ENCODE peak calls at places on chromosome 19, in seven cellular contexts. One of them, this sample, is unnamed.

GRCh38 chr19:43623889-43624670 is 4.7 kb upstream of the ZNF428 start:
- DNase-seq in SK-N-SH: peak
- DNase-seq in K562: peak
- DNase-seq in H1: peak
- DNase-seq in GM12892: no peak
- DNase-seq in GM12878: no peak
- DNase-seq in HepG2: no peak
- DNase-seq in this sample: no peak

GRCh38 chr19:29040951-29041350 is 172.0 kb downstream of the UQCRFS1 start:
- DNase-seq in SK-N-SH: no peak
- DNase-seq in K562: no peak
- DNase-seq in H1: no peak
- DNase-seq in GM12892: no peak
- DNase-seq in GM12878: no peak
- DNase-seq in HepG2: no peak
- DNase-seq in this sample: no peak

GRCh38 chr19:30784850-30785459 is 412.8 kb downstream of the ZNF536 start:
- DNase-seq in SK-N-SH: no peak
- DNase-seq in K562: peak
- DNase-seq in H1: peak
- DNase-seq in GM12892: peak
- DNase-seq in GM12878: no peak
- DNase-seq in HepG2: peak
- DNase-seq in this sample: peak

GRCh38 chr19:38394488-38394887 is 6.0 kb downstream of the SPRED3 start:
- DNase-seq in SK-N-SH: no peak
- DNase-seq in K562: no peak
- DNase-seq in H1: peak
- DNase-seq in GM12892: peak
- DNase-seq in GM12878: no peak
- DNase-seq in HepG2: peak
- DNase-seq in this sample: no peak

GRCh38 chr19:4288091-4288777 is 9.2 kb downstream of the SHD start:
- DNase-seq in SK-N-SH: no peak
- DNase-seq in K562: peak
- DNase-seq in H1: no peak
- DNase-seq in GM12892: no peak
- DNase-seq in GM12878: no peak
- DNase-seq in HepG2: no peak
- DNase-seq in this sample: no peak

GRCh38 chr19:46109876-46110275 is 14.6 kb downstream of the IGFL3 start:
- DNase-seq in SK-N-SH: no peak
- DNase-seq in K562: no peak
- DNase-seq in H1: no peak
- DNase-seq in GM12892: no peak
- DNase-seq in GM12878: no peak
- DNase-seq in HepG2: no peak
- DNase-seq in this sample: no peak

GRCh38 chr19:995051-995827 is 5.0 kb upstream of the GRIN3B start:
- DNase-seq in SK-N-SH: no peak
- DNase-seq in K562: no peak
- DNase-seq in H1: no peak
- DNase-seq in GM12892: no peak
- DNase-seq in GM12878: no peak
- DNase-seq in HepG2: no peak
- DNase-seq in this sample: no peak

GRCh38 chr19:45376045-45376724 is 5.8 kb upstream of the ERCC2 start:
- DNase-seq in SK-N-SH: peak
- DNase-seq in K562: peak
- DNase-seq in H1: peak
- DNase-seq in GM12892: no peak
- DNase-seq in GM12878: no peak
- DNase-seq in HepG2: peak
- DNase-seq in this sample: no peak

GRCh38 chr19:33175886-33176669 is 18.1 kb upstream of the LRP3 start:
- DNase-seq in SK-N-SH: peak
- DNase-seq in K562: no peak
- DNase-seq in H1: peak
- DNase-seq in GM12892: no peak
- DNase-seq in GM12878: no peak
- DNase-seq in HepG2: peak
- DNase-seq in this sample: no peak

GRCh38 chr19:1854542-1855039 is 6.3 kb upstream of the REXO1 start:
- DNase-seq in SK-N-SH: no peak
- DNase-seq in K562: no peak
- DNase-seq in H1: no peak
- DNase-seq in GM12892: no peak
- DNase-seq in GM12878: no peak
- DNase-seq in HepG2: no peak
- DNase-seq in this sample: no peak

GRCh38 chr19:29745253-29745652 is 30.2 kb upstream of the C19orf12 start:
- DNase-seq in SK-N-SH: peak
- DNase-seq in K562: peak
- DNase-seq in H1: peak
- DNase-seq in GM12892: no peak
- DNase-seq in GM12878: no peak
- DNase-seq in HepG2: peak
- DNase-seq in this sample: no peak

GRCh38 chr19:17332677-17333581 is 1.7 kb downstream of the ANO8 start:
- DNase-seq in SK-N-SH: peak
- DNase-seq in K562: peak
- DNase-seq in H1: peak
- DNase-seq in GM12892: no peak
- DNase-seq in GM12878: peak
- DNase-seq in HepG2: peak
- DNase-seq in this sample: no peak

GRCh38 chr19:2199861-2200623 is 36.1 kb downstream of the PLEKHJ1 start:
- DNase-seq in SK-N-SH: no peak
- DNase-seq in K562: no peak
- DNase-seq in H1: no peak
- DNase-seq in GM12892: no peak
- DNase-seq in GM12878: no peak
- DNase-seq in HepG2: no peak
- DNase-seq in this sample: no peak

GRCh38 chr19:18607222-18608101 is 863 bp upstream of the CRLF1 start:
- DNase-seq in SK-N-SH: peak
- DNase-seq in K562: peak
- DNase-seq in H1: peak
- DNase-seq in GM12892: no peak
- DNase-seq in GM12878: no peak
- DNase-seq in HepG2: no peak
- DNase-seq in this sample: no peak

GRCh38 chr19:16587031-16588023 is 15.1 kb upstream of the SLC35E1 start:
- DNase-seq in SK-N-SH: no peak
- DNase-seq in K562: no peak
- DNase-seq in H1: no peak
- DNase-seq in GM12892: no peak
- DNase-seq in GM12878: peak
- DNase-seq in HepG2: no peak
- DNase-seq in this sample: no peak

GRCh38 chr19:48878219-48879024 is 6.2 kb downstream of the PPP1R15A start:
- DNase-seq in SK-N-SH: no peak
- DNase-seq in K562: peak
- DNase-seq in H1: no peak
- DNase-seq in GM12892: no peak
- DNase-seq in GM12878: no peak
- DNase-seq in HepG2: no peak
- DNase-seq in this sample: no peak

GRCh38 chr19:2326699-2327360 is 1.6 kb downstream of the LSM7 start:
- DNase-seq in SK-N-SH: no peak
- DNase-seq in K562: no peak
- DNase-seq in H1: no peak
- DNase-seq in GM12892: no peak
- DNase-seq in GM12878: no peak
- DNase-seq in HepG2: no peak
- DNase-seq in this sample: no peak

GRCh38 chr19:40144947-40145748 is 46.1 kb upstream of the MAP3K10 start:
- DNase-seq in SK-N-SH: no peak
- DNase-seq in K562: no peak
- DNase-seq in H1: no peak
- DNase-seq in GM12892: no peak
- DNase-seq in GM12878: no peak
- DNase-seq in HepG2: no peak
- DNase-seq in this sample: no peak

GRCh38 chr19:55677572-55678028 is 2.6 kb downstream of the EPN1 start:
- DNase-seq in SK-N-SH: no peak
- DNase-seq in K562: no peak
- DNase-seq in H1: no peak
- DNase-seq in GM12892: no peak
- DNase-seq in GM12878: no peak
- DNase-seq in HepG2: no peak
- DNase-seq in this sample: no peak

GRCh38 chr19:46392837-46393236 is 20.5 kb downstream of the CCDC8 start:
- DNase-seq in SK-N-SH: no peak
- DNase-seq in K562: no peak
- DNase-seq in H1: no peak
- DNase-seq in GM12892: no peak
- DNase-seq in GM12878: no peak
- DNase-seq in HepG2: no peak
- DNase-seq in this sample: no peak

GRCh38 chr19:28514166-28514565 is 698.8 kb downstream of the UQCRFS1 start:
- DNase-seq in SK-N-SH: no peak
- DNase-seq in K562: no peak
- DNase-seq in H1: peak
- DNase-seq in GM12892: no peak
- DNase-seq in GM12878: no peak
- DNase-seq in HepG2: no peak
- DNase-seq in this sample: no peak

GRCh38 chr19:38596057-38596981 is 21.4 kb downstream of the MAP4K1 start:
- DNase-seq in SK-N-SH: peak
- DNase-seq in K562: peak
- DNase-seq in H1: peak
- DNase-seq in GM12892: no peak
- DNase-seq in GM12878: no peak
- DNase-seq in HepG2: peak
- DNase-seq in this sample: no peak

GRCh38 chr19:3548594-3548993 is 8.8 kb downstream of the MFSD12 start:
- DNase-seq in SK-N-SH: no peak
- DNase-seq in K562: no peak
- DNase-seq in H1: no peak
- DNase-seq in GM12892: no peak
- DNase-seq in GM12878: no peak
- DNase-seq in HepG2: no peak
- DNase-seq in this sample: no peak

GRCh38 chr19:2337329-2337707 is 8.8 kb downstream of the SPPL2B start:
- DNase-seq in SK-N-SH: peak
- DNase-seq in K562: no peak
- DNase-seq in H1: peak
- DNase-seq in GM12892: no peak
- DNase-seq in GM12878: no peak
- DNase-seq in HepG2: peak
- DNase-seq in this sample: no peak

DNA sequence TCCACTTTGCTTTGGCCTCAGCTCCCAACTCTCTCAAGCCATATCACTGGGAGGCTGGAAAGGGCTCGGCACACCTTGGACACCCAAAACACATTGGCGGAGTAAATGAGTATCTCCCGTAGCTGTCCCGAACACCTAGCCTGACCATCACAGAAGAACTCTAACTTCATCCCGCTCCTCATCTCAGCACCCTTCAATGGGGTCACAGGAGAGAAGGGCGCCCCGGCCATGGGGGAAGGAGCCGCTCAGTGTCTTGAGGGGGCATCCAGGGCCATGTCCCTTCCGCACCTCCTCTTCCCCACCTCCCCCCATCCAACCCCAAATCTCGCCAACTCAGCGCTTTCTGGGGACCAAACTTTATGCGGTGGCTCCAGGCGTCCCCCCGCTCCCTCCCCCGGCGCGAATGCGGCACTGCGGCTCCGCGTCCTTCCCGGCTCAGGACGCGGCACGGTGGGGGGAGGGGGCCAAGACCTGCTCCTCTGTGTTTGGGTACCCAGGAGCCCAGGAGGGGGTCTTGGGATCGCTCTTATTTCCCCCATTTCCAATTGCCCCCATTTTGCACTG is 3.0 kb downstream of the KCNC3 start:
- DNase-seq in SK-N-SH: no peak
- DNase-seq in K562: no peak
- DNase-seq in H1: peak
- DNase-seq in GM12892: peak
- DNase-seq in GM12878: no peak
- DNase-seq in HepG2: no peak
- DNase-seq in this sample: no peak
- TF ChIP-seq TAF1 in SK-N-SH: no peak
- TF ChIP-seq TAF1 in K562: no peak
- TF ChIP-seq TAF1 in H1: no peak
- TF ChIP-seq TAF1 in GM12892: no peak
- TF ChIP-seq TAF1 in GM12878: no peak
- TF ChIP-seq TAF1 in HepG2: no peak
- TF ChIP-seq TAF1 in this sample: no peak

DNA sequence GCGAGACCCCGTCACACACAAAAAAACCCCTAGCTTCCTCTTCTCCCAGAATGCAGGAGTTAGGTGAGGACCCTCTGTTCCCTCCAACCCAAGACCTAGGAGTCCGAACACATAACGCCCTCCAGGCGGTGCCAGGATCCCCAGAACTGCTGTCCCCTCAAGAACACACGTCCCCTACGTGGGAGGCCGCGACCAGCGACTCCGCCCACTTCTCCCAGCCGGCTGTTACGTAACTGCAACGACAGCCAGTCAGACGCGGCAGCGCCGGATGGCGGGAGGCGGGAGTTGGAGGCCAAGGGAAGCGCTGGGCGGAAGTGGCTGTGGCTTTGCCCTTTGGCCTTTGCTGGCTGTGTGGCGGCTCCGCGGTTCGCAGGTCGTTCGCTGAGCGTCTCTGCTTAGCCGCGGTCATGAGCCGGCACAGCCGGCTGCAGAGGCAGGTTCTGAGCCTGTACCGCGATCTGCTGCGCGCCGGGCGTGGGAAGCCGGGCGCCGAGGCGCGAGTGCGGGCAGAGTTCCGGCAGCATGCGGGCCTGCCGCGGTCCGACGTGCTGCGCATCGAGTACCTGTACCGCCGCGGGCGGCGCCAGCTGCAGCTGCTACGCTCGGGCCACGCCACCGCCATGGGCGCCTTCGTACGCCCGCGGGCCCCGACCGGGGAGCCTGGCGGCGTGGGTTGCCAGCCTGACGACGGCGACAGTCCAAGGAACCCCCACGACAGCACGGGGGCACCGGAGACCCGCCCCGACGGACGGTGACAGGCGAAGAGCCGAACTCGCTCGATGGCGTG is at the start of gene SDHAF1:
- DNase-seq in SK-N-SH: peak
- DNase-seq in K562: peak
- DNase-seq in H1: peak
- DNase-seq in GM12892: peak
- DNase-seq in GM12878: peak
- DNase-seq in HepG2: peak
- DNase-seq in this sample: peak
- TF ChIP-seq POLR2AphosphoS5 in SK-N-SH: peak
- TF ChIP-seq POLR2AphosphoS5 in K562: peak
- TF ChIP-seq POLR2AphosphoS5 in H1: no peak
- TF ChIP-seq POLR2AphosphoS5 in GM12892: peak
- TF ChIP-seq POLR2AphosphoS5 in GM12878: peak
- TF ChIP-seq POLR2AphosphoS5 in HepG2: peak
- TF ChIP-seq POLR2AphosphoS5 in this sample: peak

GRCh38 chr19:34254552-34255432 is at the start of gene GARRE1:
- DNase-seq in SK-N-SH: peak
- DNase-seq in K562: peak
- DNase-seq in H1: peak
- DNase-seq in GM12892: peak
- DNase-seq in GM12878: no peak
- DNase-seq in HepG2: no peak
- DNase-seq in this sample: no peak
- TF ChIP-seq TAF1 in SK-N-SH: no peak
- TF ChIP-seq TAF1 in K562: no peak
- TF ChIP-seq TAF1 in H1: peak
- TF ChIP-seq TAF1 in GM12892: no peak
- TF ChIP-seq TAF1 in GM12878: no peak
- TF ChIP-seq TAF1 in HepG2: no peak
- TF ChIP-seq TAF1 in this sample: no peak

GRCh38 chr19:10952809-10953208 is 8.0 kb upstream of the SMARCA4 start:
- DNase-seq in SK-N-SH: no peak
- DNase-seq in K562: no peak
- DNase-seq in H1: no peak
- DNase-seq in GM12892: no peak
- DNase-seq in GM12878: no peak
- DNase-seq in HepG2: no peak
- DNase-seq in this sample: no peak
- TF ChIP-seq POLR2AphosphoS5 in SK-N-SH: no peak
- TF ChIP-seq POLR2AphosphoS5 in K562: no peak
- TF ChIP-seq POLR2AphosphoS5 in H1: no peak
- TF ChIP-seq POLR2AphosphoS5 in GM12892: no peak
- TF ChIP-seq POLR2AphosphoS5 in GM12878: no peak
- TF ChIP-seq POLR2AphosphoS5 in HepG2: no peak
- TF ChIP-seq POLR2AphosphoS5 in this sample: no peak

This sample was measured in GM12891.